ENCODE peak calls at places on chromosomes 6 and 20, in four cellular contexts. D, A, B and Z are unnamed samples.

GRCh38 chr20:64278319-64278681 is 22.8 kb downstream of the PCMTD2 start:
- DNase-seq in A (no peak), D (no peak), B (no peak), Z (no peak)

GRCh38 chr20:45163071-45163803 is 11.5 kb upstream of the PI3 start:
- DNase-seq in D (no peak), A (no peak), B (no peak), Z (no peak)

GRCh38 chr6:157328108-157328692 is 4.9 kb upstream of the TMEM242 start:
- DNase-seq in D (no peak), B (no peak), A (no peak), Z (no peak)

GRCh38 chr6:35796236-35796635 is 887 bp downstream of the CLPS start:
- DNase-seq in D (peak; percentile 23), B (no peak), A (no peak), Z (no peak)

GRCh38 chr20:3011752-3012151 is 31.7 kb upstream of the GNRH2 start:
- DNase-seq in A (no peak), B (no peak), D (no peak), Z (no peak)

GRCh38 chr6:68238097-68238597 is 396.9 kb upstream of the ADGRB3 start:
- DNase-seq in A (no peak), D (no peak), B (no peak), Z (no peak)

GRCh38 chr6:127793396-127793795 is 107.5 kb downstream of the THEMIS start:
- DNase-seq in D (no peak), A (no peak), B (no peak), Z (no peak)

GRCh38 chr6:153976921-153977693 is 61.9 kb upstream of the OPRM1 start:
- DNase-seq in D (no peak), B (no peak), A (no peak), Z (peak; percentile 87)

GRCh38 chr20:59120491-59120890 is 43.1 kb upstream of the ZNF831 start:
- DNase-seq in A (no peak), D (no peak), B (no peak), Z (no peak)

GRCh38 chr20:20237093-20237959 is 130.6 kb upstream of the INSM1 start:
- DNase-seq in D (peak; percentile 49), A (no peak), B (peak; percentile 37), Z (peak; percentile 4)

GRCh38 chr20:17177341-17177740 is 49.5 kb upstream of the PCSK2 start:
- DNase-seq in B (no peak), A (no peak), D (no peak), Z (no peak)

GRCh38 chr6:47713200-47713599 is 14.8 kb downstream of the ADGRF4 start:
- DNase-seq in D (no peak), A (no peak), B (no peak), Z (no peak)

GRCh38 chr6:27617700-27618689 is 145.1 kb upstream of the ZNF184 start:
- DNase-seq in A (no peak), B (no peak), D (no peak), Z (peak; percentile 72)

GRCh38 chr20:57369601-57370000 is 18.5 kb downstream of the RAE1 start:
- DNase-seq in D (no peak), B (no peak), A (no peak), Z (no peak)
- H3K36me3 ChIP-seq in D (peaks cover 63% of the 10 kb centered on the region), B (peaks cover 84% of the 10 kb centered on the region), A (no peaks in the 10 kb centered on the region), Z (peaks cover 99% of the 10 kb centered on the region)

DNA sequence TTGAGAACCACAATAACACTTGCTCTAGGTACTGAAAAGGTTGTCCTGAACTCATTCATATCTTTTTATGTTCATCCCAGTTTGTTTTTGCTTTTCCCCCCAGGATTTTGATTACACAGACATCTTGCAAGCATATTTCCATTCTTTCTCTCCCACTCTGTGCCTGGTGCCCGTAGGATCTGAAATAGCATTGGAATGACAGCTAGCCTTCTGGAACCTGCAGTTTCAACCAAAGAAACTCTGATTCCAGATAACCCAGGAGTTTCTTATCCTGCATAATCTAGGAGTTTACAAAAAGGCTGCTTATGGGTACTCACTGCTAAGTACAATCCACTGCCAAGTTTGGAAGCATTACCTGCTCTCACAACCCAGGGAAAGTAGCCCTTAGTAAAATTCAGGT is 28.8 kb upstream of the PLCG1 start:
- DNase-seq in A (no peak), D (no peak), B (no peak), Z (no peak)
- H3K36me3 ChIP-seq in A (peaks cover 94% of the 10 kb centered on the region), D (peaks cover 17% of the 10 kb centered on the region), B (peaks cover 24% of the 10 kb centered on the region), Z (peaks cover 67% of the 10 kb centered on the region)

GRCh38 chr6:108083349-108083748 is 8.8 kb upstream of the OSTM1 start:
- DNase-seq in A (no peak), D (no peak), B (no peak), Z (no peak)
- H3K36me3 ChIP-seq in A (no peaks in the 10 kb centered on the region), D (no peaks in the 10 kb centered on the region), B (no peaks in the 10 kb centered on the region), Z (no peaks in the 10 kb centered on the region)

DNA sequence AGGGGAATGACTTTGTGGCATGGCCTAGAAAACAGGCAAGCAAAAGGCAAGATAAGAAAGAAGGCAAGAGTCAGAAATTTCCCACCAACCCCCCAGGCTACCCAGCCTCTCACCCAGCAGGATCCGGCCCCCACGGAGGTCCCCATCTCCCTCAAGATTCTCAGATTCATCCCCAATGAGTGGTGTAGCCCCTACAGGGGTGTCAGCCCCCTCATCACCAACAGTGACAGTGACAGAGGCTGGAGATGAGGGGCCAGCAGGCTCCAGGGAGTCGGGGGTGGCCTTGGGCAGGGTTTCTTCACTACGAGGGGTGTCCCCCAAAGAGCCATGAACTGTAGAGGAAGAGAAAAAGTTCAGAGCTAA is 1.0 kb downstream of the EHMT2 start:
- DNase-seq in B (no peak), D (no peak), A (no peak), Z (no peak)
- H3K36me3 ChIP-seq in B (peaks cover 9% of the 10 kb centered on the region), D (peaks cover 2% of the 10 kb centered on the region), A (peaks cover 46% of the 10 kb centered on the region), Z (peaks cover 6% of the 10 kb centered on the region)

GRCh38 chr6:144721232-144721631 is 436.1 kb downstream of the UTRN start:
- DNase-seq in A (no peak), B (no peak), D (no peak), Z (no peak)
- H3K36me3 ChIP-seq in A (peaks cover 8% of the 10 kb centered on the region), B (no peaks in the 10 kb centered on the region), D (no peaks in the 10 kb centered on the region), Z (no peaks in the 10 kb centered on the region)

DNA sequence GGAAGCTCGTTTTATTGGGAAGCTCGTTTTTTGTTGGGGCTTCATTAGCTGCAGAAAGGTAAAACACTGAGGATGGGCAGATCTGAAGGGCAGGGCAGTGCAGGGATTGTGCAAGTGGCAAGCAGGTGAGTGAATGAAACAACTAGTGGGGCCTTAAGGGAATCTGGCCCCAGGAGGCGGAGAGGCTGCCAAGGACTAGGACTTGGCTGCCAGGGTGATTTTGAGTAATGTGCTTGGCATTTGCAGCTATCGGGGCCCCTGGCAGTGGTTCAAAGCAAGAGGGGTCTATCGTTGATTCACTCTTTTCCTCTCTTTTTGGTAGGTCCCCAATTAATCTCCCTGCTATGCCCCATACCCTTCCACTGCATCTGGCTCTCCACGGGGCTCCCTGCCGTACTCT is 11.5 kb downstream of the IL22RA2 start:
- DNase-seq in D (no peak), A (no peak), B (no peak), Z (peak; percentile 54)
- H3K36me3 ChIP-seq in D (no peaks in the 10 kb centered on the region), A (no peaks in the 10 kb centered on the region), B (no peaks in the 10 kb centered on the region), Z (no peaks in the 10 kb centered on the region)